ENCODE peak calls at places on chromosomes 1 and 21, in seven cellular contexts. L is SK-N-SH, F is HCT116, T is H1, W is GM12878, D is HepG2, N is K562. H is an unnamed sample.

GRCh38 chr1:205449750-205450443 is 5.9 kb downstream of the BLACAT1 start:
- DNase-seq in L (peak), F (peak), T (no peak), W (no peak), D (peak), N (peak), H (no peak)

GRCh38 chr1:14894811-14895524 is 258.6 kb upstream of the TMEM51 start:
- DNase-seq in L (no peak), F (no peak), T (no peak), W (no peak), D (no peak), N (no peak), H (no peak)

GRCh38 chr1:204307334-204307883 is 52.3 kb downstream of the PLEKHA6 start:
- DNase-seq in L (no peak), F (no peak), T (no peak), W (no peak), D (no peak), N (no peak), H (peak)

GRCh38 chr1:2163205-2163604 is 31.4 kb downstream of the FAAP20 start:
- DNase-seq in L (no peak), F (no peak), T (no peak), W (no peak), D (no peak), N (no peak), H (no peak)

GRCh38 chr1:110235181-110235838 is 25.2 kb downstream of the KCNC4 start:
- DNase-seq in L (peak), F (no peak), T (no peak), W (no peak), D (no peak), N (no peak), H (no peak)

GRCh38 chr21:46559291-46559983 is 45.4 kb downstream of the S100B start:
- DNase-seq in L (no peak), F (no peak), T (no peak), W (peak), D (peak), N (no peak), H (no peak)

GRCh38 chr1:203473281-203473680 is 2.3 kb upstream of the PRELP start:
- DNase-seq in L (no peak), F (no peak), T (no peak), W (no peak), D (no peak), N (no peak), H (no peak)

GRCh38 chr1:21961337-21961736 is 15.5 kb upstream of the CELA3B start:
- DNase-seq in L (peak), F (no peak), T (no peak), W (no peak), D (no peak), N (no peak), H (no peak)

GRCh38 chr1:29521438-29521715 is 285.1 kb downstream of the PTPRU start:
- DNase-seq in L (no peak), F (no peak), T (no peak), W (no peak), D (no peak), N (no peak), H (no peak)

GRCh38 chr1:70227439-70227838 is 6.3 kb downstream of the SRSF11 start:
- DNase-seq in L (no peak), F (no peak), T (no peak), W (no peak), D (no peak), N (peak), H (no peak)

GRCh38 chr1:217443845-217444244 is 187.0 kb downstream of the GPATCH2 start:
- DNase-seq in L (no peak), F (no peak), T (no peak), W (no peak), D (no peak), N (no peak), H (no peak)

GRCh38 chr21:32382108-32382601 is 10.7 kb downstream of the URB1 start:
- DNase-seq in L (no peak), F (no peak), T (no peak), W (no peak), D (no peak), N (no peak), H (no peak)

GRCh38 chr1:64033667-64034215 is 169.7 kb upstream of the UBE2U start:
- DNase-seq in L (no peak), F (no peak), T (no peak), W (no peak), D (no peak), N (no peak), H (no peak)

GRCh38 chr1:161738627-161739287 is 10.8 kb upstream of the DUSP12 start:
- DNase-seq in L (peak), F (peak), T (no peak), W (peak), D (peak), N (peak), H (peak)

GRCh38 chr1:65310078-65310587 is 790 bp downstream of the DNAJC6 start:
- DNase-seq in L (peak), F (no peak), T (peak), W (no peak), D (no peak), N (peak), H (no peak)

GRCh38 chr1:180136311-180136967 is 18.2 kb upstream of the QSOX1 start:
- DNase-seq in L (no peak), F (no peak), T (no peak), W (no peak), D (no peak), N (no peak), H (no peak)

GRCh38 chr21:26550357-26550756 is 22.7 kb downstream of the CYYR1 start:
- DNase-seq in L (no peak), F (no peak), T (no peak), W (no peak), D (no peak), N (no peak), H (no peak)

GRCh38 chr1:175830500-175830899 is 87.1 kb upstream of the TNR start:
- DNase-seq in L (no peak), F (no peak), T (no peak), W (no peak), D (no peak), N (no peak), H (no peak)

GRCh38 chr1:150696151-150696550 is 803 bp downstream of the GOLPH3L start:
- DNase-seq in L (no peak), F (no peak), T (no peak), W (no peak), D (no peak), N (peak), H (no peak)

GRCh38 chr1:74468982-74469603 is 43.3 kb downstream of the LRRC53 start:
- DNase-seq in L (peak), F (peak), T (no peak), W (no peak), D (peak), N (peak), H (peak)

GRCh38 chr1:37473431-37474050 is 839 bp upstream of the ZC3H12A start:
- DNase-seq in L (peak), F (no peak), T (no peak), W (no peak), D (no peak), N (peak), H (no peak)

GRCh38 chr1:24928631-24929090 is 1.4 kb downstream of the RUNX3 start:
- DNase-seq in L (peak), F (no peak), T (no peak), W (no peak), D (no peak), N (no peak), H (no peak)

GRCh38 chr1:18217398-18218043 is 109.9 kb downstream of the IGSF21 start:
- DNase-seq in L (peak), F (peak), T (peak), W (no peak), D (peak), N (peak), H (peak)

GRCh38 chr1:19597463-19598309 is 46.4 kb upstream of the NBL1 start:
- DNase-seq in L (no peak), F (peak), T (no peak), W (no peak), D (no peak), N (peak), H (no peak)

GRCh38 chr1:97451422-97451821 is 469.4 kb downstream of the DPYD start:
- DNase-seq in L (no peak), F (no peak), T (no peak), W (no peak), D (no peak), N (no peak), H (no peak)

GRCh38 chr1:27632387-27633297 is 2.3 kb downstream of the FGR start:
- DNase-seq in L (no peak), F (no peak), T (no peak), W (peak), D (no peak), N (no peak), H (no peak)
- TF ChIP-seq JUND in L (no peak), F (no peak), T (no peak), W (no peak), D (no peak), N (no peak), H (no peak)

GRCh38 chr1:47991187-47991586 is 6.0 kb downstream of the TRABD2B start:
- DNase-seq in L (no peak), F (peak), T (no peak), W (no peak), D (no peak), N (no peak), H (peak)
- TF ChIP-seq JUND in L (no peak), F (no peak), T (peak), W (no peak), D (no peak), N (peak), H (no peak)

DNA sequence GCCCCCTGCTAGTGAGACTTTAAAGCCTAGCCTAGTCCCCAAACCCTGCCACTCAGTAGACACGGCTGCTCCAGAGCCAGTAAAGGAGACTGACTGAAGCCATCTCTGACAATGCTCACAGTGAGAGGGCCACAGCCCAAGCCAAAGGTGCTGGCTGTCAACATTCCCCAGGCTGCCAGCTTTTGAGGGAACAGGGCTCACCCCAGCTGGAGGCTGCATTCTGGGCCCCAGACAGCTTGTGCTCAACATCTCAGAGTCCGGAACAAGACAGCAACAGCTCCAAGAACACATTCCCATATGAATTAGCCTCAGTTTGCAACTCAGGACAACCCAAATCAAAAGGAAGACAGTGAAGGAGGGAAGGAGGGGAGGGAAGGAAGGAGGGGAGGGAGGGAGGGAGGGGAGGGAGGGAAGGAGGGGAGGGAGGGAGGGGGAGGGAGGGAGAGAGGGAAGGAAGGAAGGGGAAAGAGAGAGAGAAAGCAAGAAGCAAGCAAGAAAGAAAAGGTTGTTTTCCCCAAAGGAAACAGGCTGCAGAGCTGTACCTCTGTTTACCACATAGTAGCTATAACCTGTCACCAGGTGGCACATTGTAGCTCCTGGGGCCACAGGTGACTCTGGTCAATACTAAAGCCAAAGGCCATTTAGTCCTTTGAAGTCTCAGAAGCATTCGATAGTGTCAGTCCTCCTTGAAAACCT is 5.4 kb downstream of the ARTN start:
- DNase-seq in L (no peak), F (no peak), T (no peak), W (no peak), D (no peak), N (no peak), H (no peak)
- TF ChIP-seq JUND in L (no peak), F (no peak), T (no peak), W (no peak), D (no peak), N (no peak), H (no peak)

GRCh38 chr1:240337795-240338194 is 246.1 kb downstream of the FMN2 start:
- DNase-seq in L (peak), F (no peak), T (no peak), W (no peak), D (no peak), N (no peak), H (peak)
- TF ChIP-seq JUND in L (peak), F (no peak), T (no peak), W (no peak), D (no peak), N (no peak), H (no peak)